ENCODE peak calls at places on chromosomes 13 and 19, in four cellular contexts. G, N, J and S are unnamed samples.

GRCh38 chr13:72852207-72852606 is 70.3 kb downstream of the PIBF1 start:
- DNase-seq in G (no peak), N (no peak), J (no peak), S (no peak)

GRCh38 chr19:4555657-4556561 is 3.6 kb downstream of the SEMA6B start:
- DNase-seq in G (no peak), N (no peak), J (no peak), S (no peak)

GRCh38 chr13:114298866-114299265 is 15.4 kb upstream of the CHAMP1 start:
- DNase-seq in G (no peak), N (no peak), J (no peak), S (no peak)

GRCh38 chr13:111401151-111401550 is 80.7 kb downstream of the TEX29 start:
- DNase-seq in G (no peak), N (peak), J (no peak), S (no peak)

GRCh38 chr13:67619987-67620386 is 389.9 kb upstream of the PCDH9 start:
- DNase-seq in G (no peak), N (no peak), J (no peak), S (peak)

GRCh38 chr19:31266731-31267130 is 82.5 kb downstream of the TSHZ3 start:
- DNase-seq in G (no peak), N (no peak), J (peak), S (no peak)

GRCh38 chr13:106709509-106709908 is 141.6 kb upstream of the ARGLU1 start:
- DNase-seq in G (no peak), N (no peak), J (no peak), S (no peak)

GRCh38 chr19:29727906-29728305 is 12.8 kb upstream of the C19orf12 start:
- DNase-seq in G (no peak), N (no peak), J (no peak), S (no peak)

GRCh38 chr19:18280247-18281081 is 958 bp downstream of the JUND start:
- DNase-seq in G (peak), N (peak), J (peak), S (peak)

GRCh38 chr13:99978781-99979452 is 2.7 kb upstream of the ZIC2 start:
- DNase-seq in G (no peak), N (no peak), J (no peak), S (no peak)

GRCh38 chr13:97938701-97939475 is 14.6 kb upstream of the IPO5 start:
- DNase-seq in G (no peak), N (peak), J (no peak), S (no peak)

GRCh38 chr13:107203146-107203847 is 635.4 kb upstream of the ARGLU1 start:
- DNase-seq in G (peak), N (no peak), J (no peak), S (peak)

GRCh38 chr13:68895696-68896095 is 1211.9 kb upstream of the ATXN8OS start:
- DNase-seq in G (no peak), N (no peak), J (no peak), S (no peak)

GRCh38 chr13:65468628-65469027 is 1761.5 kb downstream of the PCDH9 start:
- DNase-seq in G (no peak), N (no peak), J (no peak), S (no peak)

GRCh38 chr13:71867101-71867814 is at the start of gene DACH1:
- DNase-seq in G (peak), N (no peak), J (peak), S (peak)

GRCh38 chr13:25886438-25887214 is 165.2 kb downstream of the SHISA2 start:
- DNase-seq in G (no peak), N (no peak), J (no peak), S (no peak)

GRCh38 chr19:4369888-4370260 is 26.5 kb downstream of the MPND start:
- DNase-seq in G (no peak), N (peak), J (no peak), S (no peak)

GRCh38 chr13:22498006-22498405 is 682.8 kb upstream of the SGCG start:
- DNase-seq in G (no peak), N (no peak), J (no peak), S (no peak)

GRCh38 chr13:27338816-27339215 is 68.2 kb downstream of the RASL11A start:
- DNase-seq in G (no peak), N (no peak), J (no peak), S (no peak)

GRCh38 chr13:46121033-46121432 is 16.2 kb upstream of the CPB2 start:
- DNase-seq in G (no peak), N (no peak), J (no peak), S (no peak)

GRCh38 chr19:45164577-45165335 is 4.0 kb upstream of the NKPD1 start:
- DNase-seq in G (peak), N (peak), J (peak), S (no peak)

GRCh38 chr19:29625316-29625715 is 19.2 kb downstream of the POP4 start:
- DNase-seq in G (peak), N (no peak), J (no peak), S (no peak)

GRCh38 chr19:48757089-48757675 is 1.9 kb downstream of the FGF21 start:
- DNase-seq in G (no peak), N (no peak), J (no peak), S (no peak)

GRCh38 chr13:61252213-61252612 is 163.4 kb downstream of the PCDH20 start:
- DNase-seq in G (no peak), N (no peak), J (no peak), S (no peak)

GRCh38 chr13:36302289-36302688 is 4.7 kb upstream of the CCDC169 start:
- DNase-seq in G (no peak), N (no peak), J (no peak), S (no peak)

GRCh38 chr13:76903544-76904162 is 17.4 kb upstream of the KCTD12 start:
- DNase-seq in G (peak), N (peak), J (peak), S (peak)

GRCh38 chr13:28805193-28805819 is 14.8 kb upstream of the MTUS2 start:
- DNase-seq in G (no peak), N (no peak), J (no peak), S (no peak)

GRCh38 chr19:58350001-58350801 is 3.1 kb downstream of the A1BG start:
- DNase-seq in G (no peak), N (no peak), J (no peak), S (no peak)
- TF ChIP-seq POLR2A in G (no peak), N (no peak), J (no peak), S (no peak)

GRCh38 chr19:36141039-36141914 is 1.4 kb downstream of the CAPNS1 start:
- DNase-seq in G (peak), N (peak), J (peak), S (peak)
- TF ChIP-seq POLR2A in G (peak), N (no peak), J (peak), S (peak)

DNA sequence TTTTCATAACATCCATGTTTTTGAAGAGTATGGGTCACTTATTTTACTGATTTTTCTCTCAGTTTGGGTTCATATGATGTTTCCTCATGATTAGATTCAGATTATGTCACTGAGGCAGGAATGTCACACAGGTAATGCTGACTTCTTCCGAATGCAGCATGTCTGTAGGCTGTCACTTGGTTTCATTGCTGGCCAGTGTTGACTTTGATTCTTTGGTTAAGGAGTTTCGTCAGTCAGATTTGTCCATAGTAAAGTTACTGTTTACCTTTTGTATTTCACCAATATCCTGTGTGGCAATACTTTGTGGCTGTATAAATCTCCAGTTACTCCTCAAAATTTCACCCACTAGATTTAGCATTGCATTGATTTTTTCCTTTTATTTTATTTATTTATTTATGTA is 105.6 kb downstream of the MRPL57 start:
- DNase-seq in G (no peak), N (no peak), J (no peak), S (no peak)
- TF ChIP-seq POLR2A in G (no peak), N (no peak), J (no peak), S (no peak)

DNA sequence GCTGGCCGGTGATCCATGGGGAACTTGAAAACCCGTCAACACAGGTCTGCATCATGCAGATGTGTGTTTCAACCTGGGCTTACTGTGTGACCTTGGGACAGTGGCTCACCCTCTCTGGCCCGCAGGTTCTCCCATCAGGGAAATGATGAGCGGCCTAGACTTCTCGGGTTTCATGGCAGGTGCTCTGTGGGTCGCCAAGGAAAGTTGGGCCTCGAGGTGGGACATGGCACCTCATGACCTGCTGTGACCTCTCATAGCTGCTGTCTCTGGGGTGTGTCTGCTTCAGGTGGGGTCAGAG is 50.8 kb upstream of the NFIC start:
- DNase-seq in G (no peak), N (no peak), J (no peak), S (no peak)
- TF ChIP-seq POLR2A in G (no peak), N (no peak), J (no peak), S (no peak)

GRCh38 chr19:46601318-46602224 is at the start of gene CALM3:
- DNase-seq in G (peak), N (peak), J (no peak), S (no peak)
- TF ChIP-seq POLR2A in G (peak), N (no peak), J (peak), S (peak)

GRCh38 chr19:8196271-8196908 is 12.8 kb upstream of the CERS4 start:
- DNase-seq in G (no peak), N (no peak), J (no peak), S (no peak)

GRCh38 chr19:8192227-8192820 is 16.8 kb upstream of the CERS4 start:
- DNase-seq in G (no peak), N (no peak), J (no peak), S (no peak)

GRCh38 chr19:8194528-8195275 is 14.5 kb upstream of the CERS4 start:
- DNase-seq in G (no peak), N (peak), J (no peak), S (no peak)
- TF ChIP-seq POLR2A in G (no peak), N (no peak), J (no peak), S (no peak)